ENCODE peak calls at places on chromosomes 2 and 18, in seven cellular contexts. I is SK-N-SH, Q is Panc1, L is GM12878, M is K562, D is HCT116, R is HepG2. V is an unnamed sample.

GRCh38 chr2:127657232-127657595 is 11.3 kb downstream of the GPR17 start:
- DNase-seq in D (no peak), M (no peak), Q (no peak), L (no peak), I (no peak), R (no peak), V (no peak)

GRCh38 chr18:13868501-13869271 is 44.7 kb downstream of the MC5R start:
- DNase-seq in R (no peak), Q (no peak), M (no peak), D (no peak), I (no peak), L (no peak), V (no peak)

GRCh38 chr2:152525277-152525838 is 190.4 kb downstream of the FMNL2 start:
- DNase-seq in Q (peak; percentile 53), R (peak; percentile 27), D (no peak), L (no peak), M (no peak), I (no peak), V (no peak)

GRCh38 chr18:77102246-77103040 is 30.1 kb downstream of the MBP start:
- DNase-seq in D (no peak), L (peak; percentile 74), R (no peak), Q (no peak), I (peak; percentile 53), M (no peak), V (no peak)

GRCh38 chr18:43060020-43060419 is 55.5 kb downstream of the RIT2 start:
- DNase-seq in D (no peak), Q (no peak), I (no peak), R (no peak), L (no peak), M (no peak), V (no peak)

GRCh38 chr2:96407041-96407918 is 71.7 kb downstream of the NCAPH start:
- DNase-seq in M (peak; percentile 73), Q (no peak), I (peak; percentile 79), D (peak; percentile 72), L (peak; percentile 26), R (peak; percentile 77), V (peak; percentile 78)

GRCh38 chr2:80378-80777 is 34.1 kb upstream of the FAM110C start:
- DNase-seq in D (no peak), Q (no peak), M (no peak), L (no peak), R (no peak), I (no peak), V (no peak)

GRCh38 chr18:55587341-55588000 is 521 bp downstream of the TCF4 start:
- DNase-seq in R (no peak), M (peak; percentile 44), L (no peak), D (no peak), Q (no peak), I (peak; percentile 76), V (no peak)

GRCh38 chr2:85785027-85785822 is 31.4 kb downstream of the ATOH8 start:
- DNase-seq in D (no peak), L (no peak), R (no peak), M (no peak), I (no peak), Q (no peak), V (no peak)

GRCh38 chr2:96848264-96848663 is 4.4 kb upstream of the ANKRD23 start:
- DNase-seq in M (no peak), D (no peak), Q (no peak), R (peak; percentile 60), I (no peak), L (no peak), V (no peak)

GRCh38 chr18:58829263-58829662 is 35.4 kb upstream of the ZNF532 start:
- DNase-seq in D (no peak), L (no peak), I (no peak), R (no peak), M (no peak), Q (no peak), V (no peak)

GRCh38 chr2:25453199-25453903 is 111.6 kb upstream of the DNMT3A start:
- DNase-seq in I (no peak), R (no peak), Q (no peak), L (peak; percentile 69), M (no peak), D (no peak), V (no peak)

GRCh38 chr2:130829020-130829419 is 7.7 kb upstream of the ARHGEF4 start:
- DNase-seq in L (no peak), M (no peak), Q (no peak), D (peak; percentile 43), I (no peak), R (no peak), V (no peak)

GRCh38 chr2:61253136-61253535 is 91.1 kb downstream of the C2orf74 start:
- DNase-seq in L (no peak), R (no peak), D (no peak), Q (no peak), I (no peak), M (no peak), V (no peak)

GRCh38 chr2:105749583-105750399 is 5.1 kb downstream of the NCK2 start:
- DNase-seq in R (no peak), D (no peak), M (no peak), Q (no peak), I (no peak), L (no peak), V (no peak)

GRCh38 chr2:10889741-10890215 is 22.0 kb upstream of the KCNF1 start:
- DNase-seq in R (no peak), Q (no peak), L (no peak), D (no peak), M (no peak), I (peak; percentile 70), V (no peak)

GRCh38 chr2:27095745-27096651 is 9.4 kb downstream of the KHK start:
- DNase-seq in I (peak; percentile 91), R (peak; percentile 97), M (peak; percentile 77), L (no peak), Q (no peak), D (no peak), V (peak; percentile 81)

GRCh38 chr2:68318686-68319396 is 908 bp downstream of the CNRIP1 start:
- DNase-seq in Q (no peak), M (no peak), L (no peak), D (no peak), R (no peak), I (peak; percentile 63), V (no peak)

DNA sequence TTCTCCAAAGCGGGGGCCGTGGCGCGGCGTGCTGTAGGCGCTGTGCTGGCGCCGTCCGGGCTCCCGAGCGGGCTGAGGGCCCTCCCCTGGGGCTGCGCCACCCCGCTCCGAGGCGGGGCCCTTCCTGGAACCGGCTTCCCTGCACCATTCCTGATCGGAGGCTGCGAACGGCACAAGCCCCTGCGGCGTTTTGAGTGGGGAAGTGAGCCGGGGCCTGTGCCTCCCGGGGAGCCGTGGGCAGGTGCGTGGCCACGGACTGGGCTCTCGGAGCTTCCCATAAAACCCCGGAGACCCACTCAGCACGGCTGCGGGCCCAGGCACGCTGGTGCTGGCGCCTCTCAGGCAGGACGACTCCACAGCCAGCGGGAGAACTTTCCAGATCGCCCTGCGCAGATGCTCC is 74.7 kb downstream of the PSMG2 start:
- DNase-seq in M (no peak), L (no peak), I (no peak), R (no peak), Q (no peak), D (no peak), V (no peak)
- TF ChIP-seq SIN3A in M (no peak), L (no peak), I (no peak), R (no peak), Q (no peak), D (no peak), V (no peak)

GRCh38 chr2:190318514-190318913 is 1.1 kb downstream of the HIBCH start:
- DNase-seq in M (no peak), L (no peak), I (no peak), D (no peak), Q (no peak), R (no peak), V (no peak)
- H3K4me3 ChIP-seq in M (peak overlapping the region; percentile 72), L (peak overlapping the region; percentile 77), I (peak overlapping the region; percentile 82), D (peak overlapping the region; percentile 85), Q (peak overlapping the region; percentile 76), R (peak overlapping the region; percentile 86), V (peak overlapping the region; percentile 90)

GRCh38 chr2:180015951-180016709 is 9.0 kb upstream of the CWC22 start:
- DNase-seq in R (no peak), I (no peak), M (no peak), Q (no peak), D (no peak), L (no peak), V (no peak)

GRCh38 chr2:180017764-180018163 is 10.7 kb upstream of the CWC22 start:
- DNase-seq in L (no peak), Q (no peak), I (no peak), D (no peak), M (no peak), R (no peak), V (no peak)

GRCh38 chr2:180010701-180011100 is 3.6 kb upstream of the CWC22 start:
- DNase-seq in R (no peak), M (no peak), Q (no peak), I (no peak), L (no peak), D (no peak), V (no peak)

GRCh38 chr2:180016937-180017336 is 9.8 kb upstream of the CWC22 start:
- DNase-seq in Q (no peak), I (no peak), D (no peak), R (no peak), L (no peak), M (no peak), V (no peak)

GRCh38 chr2:180012523-180012922 is 5.4 kb upstream of the CWC22 start:
- DNase-seq in L (no peak), I (no peak), R (peak; percentile 23), M (no peak), D (no peak), Q (no peak), V (no peak)
- TF ChIP-seq SIN3A in L (no peak), I (no peak), R (no peak), M (no peak), D (no peak), Q (no peak), V (no peak)

DNA sequence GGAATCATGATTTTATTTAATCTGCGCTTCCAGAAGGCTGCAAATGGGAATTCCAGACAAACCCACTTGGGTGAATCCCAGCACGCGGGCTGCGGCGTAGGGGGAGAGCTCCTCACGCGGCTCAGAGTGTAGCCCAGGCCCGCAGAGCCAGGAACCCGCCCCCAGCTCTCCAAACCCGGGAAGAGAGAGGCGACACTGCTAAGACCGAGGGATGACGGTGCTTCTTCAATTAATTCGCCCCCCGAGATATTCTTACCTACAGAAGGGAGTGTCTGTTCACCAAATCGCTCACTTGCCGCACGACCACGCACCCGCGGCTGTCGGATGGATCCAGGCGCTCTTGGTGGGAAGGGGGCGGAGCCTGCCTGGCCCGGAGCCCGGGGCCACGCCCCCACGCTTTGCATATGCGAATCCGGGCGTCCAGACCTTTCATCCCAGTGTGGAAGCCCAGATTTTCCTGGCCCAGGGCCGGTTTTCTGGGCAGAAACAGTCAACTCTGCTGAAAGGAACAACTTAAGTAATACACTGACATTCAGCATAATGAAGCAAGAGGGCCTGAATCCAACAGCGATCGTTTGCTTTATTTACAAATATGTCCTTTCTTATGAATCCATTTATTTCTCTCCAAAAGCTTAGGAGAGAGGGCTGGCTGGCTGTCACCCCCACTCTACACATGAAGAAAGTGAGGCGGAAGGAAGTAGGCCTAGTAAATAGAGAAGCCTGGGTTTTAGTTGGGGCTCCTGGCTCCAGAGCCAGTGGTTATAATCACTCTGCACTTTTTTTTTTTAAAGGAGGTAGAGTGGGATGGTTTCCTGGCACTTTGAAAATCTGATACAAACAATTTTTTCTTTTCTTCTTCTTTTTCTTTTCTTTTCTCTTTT is at the start of gene SLC19A3:
- DNase-seq in I (peak; percentile 86), M (peak; percentile 46), D (no peak), R (peak; percentile 69), L (no peak), Q (no peak), V (peak; percentile 49)
- H3K4me3 ChIP-seq in I (peak within 1 kb of the TSS; percentile 64), M (no peak within 1 kb of the TSS), D (no peak within 1 kb of the TSS), R (peak within 1 kb of the TSS; percentile 26), L (no peak within 1 kb of the TSS), Q (peak within 1 kb of the TSS; percentile 50), V (peak within 1 kb of the TSS; percentile 70)